ENCODE peak calls at places on chromosomes 13 and 19, in seven cellular contexts. A is astrocyte of the spinal cord; D is RWPE2; W is choroid plexus epithelial cell; V is CD4-positive, alpha-beta T cell; Z is heart right ventricle; M is WTC11. K is an unnamed sample.
A peak's percentile ranks its signal among the peaks of the same experiment; 100 is the strongest.

GRCh38 chr13:106490177-106490576 is 45.3 kb downstream of the EFNB2 start:
- DNase-seq in W (no peak), A (no peak), V (no peak), Z (no peak), D (no peak), M (no peak), K (no peak)

GRCh38 chr13:48559638-48560320 is 26.9 kb upstream of the RCBTB2 start:
- DNase-seq in A (peak; percentile 29), W (peak; percentile 40), M (no peak), D (no peak), Z (no peak), V (no peak), K (no peak)

GRCh38 chr19:47729799-47730520 is 15.4 kb upstream of the NOP53 start:
- DNase-seq in V (no peak), M (peak; percentile 95), Z (peak; percentile 86), W (no peak), A (no peak), D (no peak), K (no peak)

GRCh38 chr13:43749503-43749902 is 37.3 kb downstream of the ENOX1 start:
- DNase-seq in W (no peak), M (no peak), D (no peak), Z (no peak), A (no peak), V (no peak), K (no peak)

GRCh38 chr13:39825886-39826285 is 170.4 kb downstream of the COG6 start:
- DNase-seq in M (no peak), W (no peak), A (no peak), V (no peak), D (no peak), Z (no peak), K (no peak)

GRCh38 chr19:19997656-19998268 is 41.5 kb downstream of the ZNF682 start:
- DNase-seq in A (no peak), M (peak; percentile 81), Z (peak; percentile 21), W (no peak), D (no peak), V (peak; percentile 10), K (no peak)

GRCh38 chr13:37878496-37878895 is 8.9 kb upstream of the TRPC4 start:
- DNase-seq in Z (no peak), M (no peak), W (peak; percentile 65), V (no peak), A (no peak), D (no peak), K (no peak)

GRCh38 chr13:34028496-34029442 is 210.8 kb downstream of the RFC3 start:
- DNase-seq in M (no peak), V (no peak), A (no peak), W (no peak), D (no peak), Z (no peak), K (no peak)

GRCh38 chr19:33447336-33448158 is 74.0 kb downstream of the CEBPG start:
- DNase-seq in M (peak; percentile 8), D (peak; percentile 42), A (no peak), V (no peak), Z (no peak), W (no peak), K (peak; percentile 29)

GRCh38 chr13:50326746-50327145 is 311.5 kb downstream of the KCNRG start:
- DNase-seq in V (no peak), M (no peak), W (no peak), D (no peak), A (peak; percentile 21), Z (no peak), K (no peak)

GRCh38 chr19:50794074-50794777 is 4.0 kb downstream of the ACP4 start:
- DNase-seq in W (peak; percentile 12), V (no peak), M (no peak), A (no peak), Z (no peak), D (no peak), K (no peak)

GRCh38 chr19:47406711-47407416 is 12.5 kb downstream of the MEIS3 start:
- DNase-seq in Z (no peak), V (no peak), M (peak; percentile 73), W (no peak), D (no peak), A (no peak), K (no peak)

GRCh38 chr13:94416454-94417080 is 62.9 kb downstream of the DCT start:
- DNase-seq in A (no peak), D (no peak), Z (no peak), M (peak; percentile 64), W (peak; percentile 67), V (no peak), K (no peak)

GRCh38 chr19:12648088-12648487 is 18.5 kb downstream of the MAN2B1 start:
- DNase-seq in D (no peak), A (no peak), M (peak; percentile 75), Z (no peak), V (no peak), W (no peak), K (no peak)
- TF ChIP-seq CTCF in D (peak; percentile 71), A (peak; percentile 42), M (no peak), Z (peak; percentile 21), V (no peak), W (peak; percentile 40), K (peak; percentile 29)

GRCh38 chr19:3124630-3125029 is 11.2 kb upstream of the GNA15 start:
- DNase-seq in A (no peak), W (no peak), M (no peak), D (no peak), V (no peak), Z (no peak), K (no peak)

GRCh38 chr19:3125900-3126524 is 9.8 kb upstream of the GNA15 start:
- DNase-seq in D (no peak), A (no peak), Z (peak; percentile 75), W (peak; percentile 58), V (peak; percentile 61), M (peak; percentile 85), K (no peak)

GRCh38 chr19:3131168-3131567 is 4.7 kb upstream of the GNA15 start:
- DNase-seq in Z (no peak), D (no peak), W (no peak), V (no peak), A (no peak), M (no peak), K (no peak)

GRCh38 chr19:3132971-3133792 is 2.7 kb upstream of the GNA15 start:
- DNase-seq in Z (peak; percentile 37), V (peak; percentile 65), M (no peak), W (peak; percentile 85), A (peak; percentile 81), D (no peak), K (peak; percentile 88)

GRCh38 chr19:3129112-3129511 is 6.7 kb upstream of the GNA15 start:
- DNase-seq in V (no peak), D (no peak), W (peak; percentile 86), Z (no peak), M (no peak), A (peak; percentile 73), K (no peak)
- TF ChIP-seq CTCF in V (peak; percentile 71), D (peak; percentile 66), W (peak; percentile 57), Z (peak; percentile 52), M (no peak), A (peak; percentile 57), K (peak; percentile 61)

GRCh38 chr13:57569981-57570380 is 61.6 kb upstream of the PCDH17 start:
- DNase-seq in M (no peak), V (no peak), W (no peak), D (no peak), A (peak; percentile 60), Z (no peak), K (no peak)
- TF ChIP-seq CTCF in M (no peak), V (no peak), W (no peak), D (no peak), A (no peak), Z (no peak), K (no peak)

GRCh38 chr19:16088351-16088984 is 12.2 kb downstream of the TPM4 start:
- DNase-seq in D (no peak), V (no peak), W (no peak), Z (no peak), A (no peak), M (no peak), K (no peak)
- TF ChIP-seq CTCF in D (no peak), V (no peak), W (peak; percentile 37), Z (no peak), A (peak; percentile 7), M (no peak), K (no peak)